ENCODE peak calls at places on chromosomes 16 and 17, in eight cellular contexts. One of them, this sample, is unnamed.

GRCh38 chr17:27376637-27377547 is 79.4 kb upstream of the KSR1 start:
- DNase-seq in iPS DF 6.9: no peak
- DNase-seq in iris pigment epithelial cell: peak; percentile 74
- DNase-seq in WTC11: no peak
- DNase-seq in astrocyte of the spinal cord: peak; percentile 59
- DNase-seq in AG09319: no peak
- DNase-seq in CD8-positive, alpha-beta T cell: no peak
- DNase-seq in left ventricle myocardium inferior: no peak
- DNase-seq in this sample: no peak

GRCh38 chr16:23343643-23344612 is 41.8 kb downstream of the SCNN1B start:
- DNase-seq in CD8-positive, alpha-beta T cell: no peak
- DNase-seq in AG09319: no peak
- DNase-seq in left ventricle myocardium inferior: no peak
- DNase-seq in iPS DF 6.9: no peak
- DNase-seq in astrocyte of the spinal cord: no peak
- DNase-seq in iris pigment epithelial cell: no peak
- DNase-seq in WTC11: no peak
- DNase-seq in this sample: no peak

GRCh38 chr16:87850009-87851006 is 19.0 kb downstream of the SLC7A5 start:
- DNase-seq in WTC11: peak; percentile 87
- DNase-seq in AG09319: no peak
- DNase-seq in CD8-positive, alpha-beta T cell: peak; percentile 59
- DNase-seq in iPS DF 6.9: no peak
- DNase-seq in iris pigment epithelial cell: peak; percentile 34
- DNase-seq in left ventricle myocardium inferior: peak; percentile 60
- DNase-seq in astrocyte of the spinal cord: peak; percentile 40
- DNase-seq in this sample: no peak

GRCh38 chr16:69123894-69124293 is 8.5 kb downstream of the CHTF8 start:
- DNase-seq in iris pigment epithelial cell: peak; percentile 70
- DNase-seq in AG09319: peak; percentile 40
- DNase-seq in CD8-positive, alpha-beta T cell: peak; percentile 28
- DNase-seq in iPS DF 6.9: no peak
- DNase-seq in astrocyte of the spinal cord: peak; percentile 74
- DNase-seq in left ventricle myocardium inferior: no peak
- DNase-seq in WTC11: peak; percentile 50
- DNase-seq in this sample: no peak

GRCh38 chr17:39676198-39676819 is 8.1 kb downstream of the PNMT start:
- DNase-seq in CD8-positive, alpha-beta T cell: peak; percentile 24
- DNase-seq in astrocyte of the spinal cord: no peak
- DNase-seq in AG09319: no peak
- DNase-seq in WTC11: no peak
- DNase-seq in iPS DF 6.9: no peak
- DNase-seq in left ventricle myocardium inferior: peak; percentile 76
- DNase-seq in iris pigment epithelial cell: no peak
- DNase-seq in this sample: no peak

GRCh38 chr17:2050871-2051387 is 4.0 kb upstream of the HIC1 start:
- DNase-seq in WTC11: no peak
- DNase-seq in iris pigment epithelial cell: peak; percentile 61
- DNase-seq in AG09319: no peak
- DNase-seq in astrocyte of the spinal cord: peak; percentile 61
- DNase-seq in iPS DF 6.9: no peak
- DNase-seq in CD8-positive, alpha-beta T cell: no peak
- DNase-seq in left ventricle myocardium inferior: no peak
- DNase-seq in this sample: peak; percentile 55

GRCh38 chr17:46950997-46951621 is 27.9 kb downstream of the RPRML start:
- DNase-seq in left ventricle myocardium inferior: no peak
- DNase-seq in CD8-positive, alpha-beta T cell: no peak
- DNase-seq in iris pigment epithelial cell: no peak
- DNase-seq in iPS DF 6.9: no peak
- DNase-seq in astrocyte of the spinal cord: no peak
- DNase-seq in AG09319: no peak
- DNase-seq in WTC11: no peak
- DNase-seq in this sample: no peak

GRCh38 chr16:10171225-10171624 is 11.0 kb downstream of the GRIN2A start:
- DNase-seq in CD8-positive, alpha-beta T cell: no peak
- DNase-seq in iPS DF 6.9: no peak
- DNase-seq in astrocyte of the spinal cord: no peak
- DNase-seq in WTC11: no peak
- DNase-seq in AG09319: no peak
- DNase-seq in iris pigment epithelial cell: no peak
- DNase-seq in left ventricle myocardium inferior: no peak
- DNase-seq in this sample: no peak

GRCh38 chr17:57869599-57870282 is 19.9 kb upstream of the MRPS23 start:
- DNase-seq in iPS DF 6.9: no peak
- DNase-seq in astrocyte of the spinal cord: peak; percentile 84
- DNase-seq in iris pigment epithelial cell: peak; percentile 92
- DNase-seq in CD8-positive, alpha-beta T cell: no peak
- DNase-seq in WTC11: no peak
- DNase-seq in AG09319: peak; percentile 80
- DNase-seq in left ventricle myocardium inferior: no peak
- DNase-seq in this sample: no peak

GRCh38 chr17:49022391-49022941 is 25.3 kb downstream of the IGF2BP1 start:
- DNase-seq in AG09319: no peak
- DNase-seq in astrocyte of the spinal cord: peak; percentile 48
- DNase-seq in CD8-positive, alpha-beta T cell: no peak
- DNase-seq in iris pigment epithelial cell: peak; percentile 68
- DNase-seq in WTC11: peak; percentile 89
- DNase-seq in left ventricle myocardium inferior: no peak
- DNase-seq in iPS DF 6.9: peak; percentile 89
- DNase-seq in this sample: peak; percentile 80

GRCh38 chr16:68452176-68452575 is 3.9 kb upstream of the SMPD3 start:
- DNase-seq in iPS DF 6.9: no peak
- DNase-seq in CD8-positive, alpha-beta T cell: no peak
- DNase-seq in WTC11: no peak
- DNase-seq in left ventricle myocardium inferior: no peak
- DNase-seq in AG09319: no peak
- DNase-seq in astrocyte of the spinal cord: no peak
- DNase-seq in iris pigment epithelial cell: peak; percentile 21
- DNase-seq in this sample: no peak

GRCh38 chr16:66382171-66382965 is 15.9 kb downstream of the CDH5 start:
- DNase-seq in WTC11: peak; percentile 16
- DNase-seq in astrocyte of the spinal cord: peak; percentile 85
- DNase-seq in AG09319: no peak
- DNase-seq in CD8-positive, alpha-beta T cell: no peak
- DNase-seq in iPS DF 6.9: no peak
- DNase-seq in iris pigment epithelial cell: peak; percentile 75
- DNase-seq in left ventricle myocardium inferior: no peak
- DNase-seq in this sample: no peak

GRCh38 chr17:35743911-35744328 is 9.1 kb downstream of the GAS2L2 start:
- DNase-seq in left ventricle myocardium inferior: no peak
- DNase-seq in iPS DF 6.9: no peak
- DNase-seq in iris pigment epithelial cell: peak; percentile 40
- DNase-seq in CD8-positive, alpha-beta T cell: no peak
- DNase-seq in AG09319: no peak
- DNase-seq in WTC11: peak; percentile 68
- DNase-seq in astrocyte of the spinal cord: peak; percentile 39
- DNase-seq in this sample: peak; percentile 80

GRCh38 chr16:1433756-1434155 is 2.9 kb downstream of the PERCC1 start:
- DNase-seq in WTC11: no peak
- DNase-seq in left ventricle myocardium inferior: no peak
- DNase-seq in iris pigment epithelial cell: no peak
- DNase-seq in AG09319: no peak
- DNase-seq in iPS DF 6.9: no peak
- DNase-seq in CD8-positive, alpha-beta T cell: no peak
- DNase-seq in astrocyte of the spinal cord: no peak
- DNase-seq in this sample: no peak

GRCh38 chr16:11596572-11597226 is 10.0 kb upstream of the LITAF start:
- DNase-seq in iPS DF 6.9: no peak
- DNase-seq in AG09319: no peak
- DNase-seq in WTC11: no peak
- DNase-seq in astrocyte of the spinal cord: no peak
- DNase-seq in iris pigment epithelial cell: no peak
- DNase-seq in CD8-positive, alpha-beta T cell: no peak
- DNase-seq in left ventricle myocardium inferior: no peak
- DNase-seq in this sample: no peak

GRCh38 chr17:46202482-46202881 is 9.3 kb upstream of the KANSL1 start:
- DNase-seq in iris pigment epithelial cell: no peak
- DNase-seq in WTC11: no peak
- DNase-seq in left ventricle myocardium inferior: no peak
- DNase-seq in astrocyte of the spinal cord: no peak
- DNase-seq in CD8-positive, alpha-beta T cell: no peak
- DNase-seq in AG09319: no peak
- DNase-seq in iPS DF 6.9: no peak
- DNase-seq in this sample: no peak

GRCh38 chr16:30472328-30472942 is at the start of gene ITGAL:
- DNase-seq in WTC11: no peak
- DNase-seq in iPS DF 6.9: no peak
- DNase-seq in iris pigment epithelial cell: no peak
- DNase-seq in CD8-positive, alpha-beta T cell: peak; percentile 67
- DNase-seq in astrocyte of the spinal cord: no peak
- DNase-seq in AG09319: no peak
- DNase-seq in left ventricle myocardium inferior: peak; percentile 27
- DNase-seq in this sample: no peak

GRCh38 chr17:39196191-39196819 is 1.2 kb downstream of the CACNB1 start:
- DNase-seq in WTC11: no peak
- DNase-seq in iris pigment epithelial cell: no peak
- DNase-seq in AG09319: no peak
- DNase-seq in iPS DF 6.9: no peak
- DNase-seq in CD8-positive, alpha-beta T cell: no peak
- DNase-seq in left ventricle myocardium inferior: no peak
- DNase-seq in astrocyte of the spinal cord: no peak
- DNase-seq in this sample: no peak

GRCh38 chr16:24986512-24987303 is 28.5 kb downstream of the ARHGAP17 start:
- DNase-seq in CD8-positive, alpha-beta T cell: no peak
- DNase-seq in astrocyte of the spinal cord: peak; percentile 86
- DNase-seq in iPS DF 6.9: no peak
- DNase-seq in AG09319: no peak
- DNase-seq in WTC11: no peak
- DNase-seq in left ventricle myocardium inferior: peak; percentile 52
- DNase-seq in iris pigment epithelial cell: peak; percentile 96
- DNase-seq in this sample: no peak